ENCODE peak calls at places on chromosome 6, in seven cellular contexts. L is psoas muscle; D is OCI-LY7; J is H9; N is lower lobe of right lung; U is Peyer's patch; I is CD8-positive, alpha-beta memory T cell. O is an unnamed sample.
A peak's percentile ranks its signal among the peaks of the same experiment; 100 is the strongest.

GRCh38 chr6:51489133-51489532 is 598.3 kb downstream of the PKHD1 start:
- DNase-seq in N (no peak), J (no peak), D (no peak), L (no peak), I (no peak), U (no peak), O (no peak)

GRCh38 chr6:6730831-6731230 is 142.3 kb downstream of the LY86 start:
- DNase-seq in L (peak; percentile 84), U (no peak), N (no peak), I (no peak), J (no peak), D (no peak), O (no peak)

GRCh38 chr6:30814137-30815084 is 69.9 kb upstream of the DDR1 start:
- DNase-seq in N (no peak), D (no peak), L (no peak), U (no peak), J (no peak), I (no peak), O (no peak)

GRCh38 chr6:39053016-39053595 is 4.5 kb downstream of the GLP1R start:
- DNase-seq in D (no peak), I (no peak), N (no peak), U (peak; percentile 36), L (no peak), J (no peak), O (no peak)

GRCh38 chr6:32177182-32177787 is 920 bp upstream of the RNF5 start:
- DNase-seq in I (no peak), L (no peak), D (no peak), J (peak; percentile 69), U (no peak), N (no peak), O (no peak)

GRCh38 chr6:138857792-138858191 is 61.9 kb downstream of the ECT2L start:
- DNase-seq in J (no peak), L (no peak), U (no peak), N (no peak), D (no peak), I (no peak), O (no peak)

GRCh38 chr6:24520929-24521546 is 26.3 kb downstream of the ALDH5A1 start:
- DNase-seq in L (peak; percentile 33), J (peak; percentile 75), N (peak; percentile 69), D (peak; percentile 80), I (no peak), U (peak; percentile 61), O (peak; percentile 20)

GRCh38 chr6:134589512-134589911 is 271.6 kb upstream of the SGK1 start:
- DNase-seq in D (no peak), I (no peak), L (no peak), J (peak; percentile 53), N (no peak), U (no peak), O (no peak)

GRCh38 chr6:159104163-159104885 is 59.5 kb upstream of the TAGAP start:
- DNase-seq in U (peak; percentile 72), N (peak; percentile 81), J (peak; percentile 87), D (peak; percentile 91), I (peak; percentile 64), L (peak; percentile 45), O (peak; percentile 82)

GRCh38 chr6:70967049-70967448 is 10.2 kb upstream of the B3GAT2 start:
- DNase-seq in U (no peak), J (no peak), L (no peak), I (no peak), D (no peak), N (no peak), O (no peak)

DNA sequence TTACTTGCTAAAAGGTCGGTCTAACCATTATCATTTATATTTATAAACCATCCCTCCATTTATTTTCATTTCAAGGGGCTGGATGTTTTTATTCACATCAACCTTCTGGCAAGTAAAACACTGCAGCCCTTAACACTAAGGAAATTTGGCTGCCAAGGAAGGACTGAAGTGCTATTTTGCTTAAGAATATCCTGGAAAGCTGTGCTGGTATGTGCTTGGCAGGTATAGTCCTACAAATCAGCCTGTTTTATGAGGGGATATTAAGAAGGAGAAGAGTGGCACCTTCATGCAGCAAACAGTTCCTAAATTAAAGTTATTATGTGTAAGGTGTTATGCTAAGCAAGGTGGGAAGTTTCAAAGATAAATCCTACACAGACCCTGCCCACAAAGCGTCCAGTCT is 9.8 kb downstream of the PHACTR2 start:
- DNase-seq in D (no peak), N (no peak), U (no peak), L (no peak), I (no peak), J (no peak), O (no peak)
- H3K4me1 ChIP-seq in D (no peaks in the 10 kb centered on the region), N (peaks cover 48% of the 10 kb centered on the region), U (peaks cover 16% of the 10 kb centered on the region), L (peaks cover 27% of the 10 kb centered on the region), I (no peaks in the 10 kb centered on the region), J (peaks cover 12% of the 10 kb centered on the region), O (no peaks in the 10 kb centered on the region)

DNA sequence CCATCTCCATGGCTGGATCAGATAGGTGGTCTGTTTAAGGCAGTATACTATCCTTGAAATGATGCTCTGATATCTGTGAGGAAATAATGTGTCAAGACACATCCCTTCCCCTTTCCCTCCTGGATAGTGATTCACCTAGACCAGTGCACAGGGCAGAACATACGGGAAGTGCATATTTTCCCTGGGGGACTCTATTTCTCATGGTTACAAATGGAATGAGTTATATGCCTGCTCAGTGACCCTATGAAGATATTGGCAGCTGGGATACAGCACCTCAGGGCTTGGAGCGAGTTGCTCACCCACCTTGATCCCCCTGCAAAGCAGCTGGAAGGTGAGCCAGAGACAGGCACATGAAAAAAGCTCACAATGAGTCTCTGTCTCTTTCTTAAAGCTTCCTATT is 67.5 kb upstream of the PRL start:
- DNase-seq in D (no peak), L (no peak), I (no peak), U (no peak), J (no peak), N (no peak), O (no peak)
- H3K9me3 ChIP-seq in D (no peaks in the 10 kb centered on the region), L (no peaks in the 10 kb centered on the region), I (no peaks in the 10 kb centered on the region), U (no peaks in the 10 kb centered on the region), J (no peaks in the 10 kb centered on the region), N (no peaks in the 10 kb centered on the region), O (no peaks in the 10 kb centered on the region)

DNA sequence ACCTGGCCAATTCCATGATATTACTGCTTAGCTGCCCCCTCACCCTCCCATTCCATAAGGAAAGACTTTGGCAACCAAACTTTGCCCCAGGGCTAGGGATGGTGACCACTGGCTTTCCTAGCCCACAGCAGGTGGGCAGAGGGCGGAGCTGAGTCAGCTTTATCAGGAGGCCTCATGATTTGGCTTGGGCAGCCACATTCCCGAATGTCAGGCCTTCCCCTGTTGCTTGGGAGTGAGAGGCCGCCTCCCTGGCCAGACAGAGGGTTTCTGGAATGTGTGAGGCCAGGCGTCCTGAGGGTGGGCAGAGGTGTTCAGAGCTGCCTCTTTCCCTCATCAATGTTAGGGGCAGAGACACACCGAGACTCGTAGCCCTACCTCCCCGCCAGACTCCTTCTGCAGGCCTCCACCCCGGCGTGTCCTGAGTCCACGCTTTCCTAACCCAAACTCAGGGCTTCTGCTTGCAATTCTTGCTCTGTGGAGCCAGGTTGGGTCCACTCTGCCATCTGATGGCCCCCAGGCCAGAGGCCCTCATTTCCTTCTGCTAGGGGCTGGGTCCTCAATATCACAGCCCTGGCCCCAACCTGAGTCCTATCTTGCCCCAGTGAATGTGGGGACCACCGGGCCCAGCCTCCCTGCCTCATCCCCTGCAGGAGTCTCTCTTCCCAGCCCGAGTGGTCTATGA is 19.3 kb downstream of the UQCC2 start:
- DNase-seq in I (no peak), D (no peak), U (no peak), J (peak; percentile 57), L (no peak), N (peak; percentile 45), O (no peak)
- H3K4me1 ChIP-seq in I (peaks cover 57% of the 10 kb centered on the region), D (peaks cover 16% of the 10 kb centered on the region), U (peaks cover 11% of the 10 kb centered on the region), J (no peaks in the 10 kb centered on the region), L (peaks cover 54% of the 10 kb centered on the region), N (peaks cover 56% of the 10 kb centered on the region), O (peaks cover 54% of the 10 kb centered on the region)

GRCh38 chr6:168418151-168418551 is 22.8 kb upstream of the SMOC2 start:
- DNase-seq in N (no peak), L (peak; percentile 58), I (no peak), J (no peak), D (no peak), U (no peak), O (no peak)

GRCh38 chr6:168418631-168419250 is 22.2 kb upstream of the SMOC2 start:
- DNase-seq in U (no peak), I (no peak), J (no peak), L (no peak), D (no peak), N (no peak), O (no peak)

GRCh38 chr6:168420706-168421105 is 20.3 kb upstream of the SMOC2 start:
- DNase-seq in N (no peak), J (no peak), L (no peak), D (no peak), I (no peak), U (no peak), O (no peak)

GRCh38 chr6:168420084-168420483 is 20.9 kb upstream of the SMOC2 start:
- DNase-seq in J (no peak), L (no peak), U (no peak), D (no peak), N (no peak), I (no peak), O (no peak)

DNA sequence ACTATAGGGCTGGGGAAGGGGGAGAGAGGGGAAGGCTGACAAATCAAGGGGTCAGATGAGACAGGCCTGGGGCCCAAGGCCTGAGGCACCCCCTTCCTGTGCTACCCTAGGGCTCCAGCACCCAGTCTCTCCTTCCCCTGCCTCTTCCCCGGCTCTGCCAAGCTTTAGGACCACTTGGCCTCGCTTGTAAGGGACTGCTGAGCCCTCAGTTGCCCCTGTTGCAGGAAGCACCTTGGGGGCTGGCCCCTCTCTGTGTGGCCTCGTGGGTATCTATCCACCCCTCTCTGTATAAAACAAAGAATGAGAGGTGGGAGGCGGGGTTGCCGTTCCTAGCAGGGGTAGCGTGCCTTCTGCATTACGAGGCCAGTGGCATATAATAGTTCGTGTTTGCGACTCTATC is 21.4 kb upstream of the SMOC2 start:
- DNase-seq in D (no peak), L (no peak), N (no peak), U (no peak), J (no peak), I (no peak), O (no peak)
- H3K9me3 ChIP-seq in D (no peaks in the 10 kb centered on the region), L (no peaks in the 10 kb centered on the region), N (no peaks in the 10 kb centered on the region), U (no peaks in the 10 kb centered on the region), J (no peaks in the 10 kb centered on the region), I (no peaks in the 10 kb centered on the region), O (no peaks in the 10 kb centered on the region)

GRCh38 chr6:3749991-3750323 is 1.6 kb downstream of the PXDC1 start:
- DNase-seq in J (no peak), I (no peak), N (no peak), D (no peak), L (peak; percentile 72), U (no peak), O (no peak)

GRCh38 chr6:3749390-3749978 is 2.0 kb downstream of the PXDC1 start:
- DNase-seq in D (no peak), N (peak; percentile 78), L (no peak), U (peak; percentile 77), I (no peak), J (peak; percentile 56), O (no peak)

GRCh38 chr6:3751019-3751729 is at the start of gene PXDC1:
- DNase-seq in J (peak; percentile 48), N (peak; percentile 62), U (no peak), L (no peak), D (no peak), I (no peak), O (peak; percentile 35)

GRCh38 chr6:3751730-3752537 is 421 bp upstream of the PXDC1 start:
- DNase-seq in D (no peak), N (peak; percentile 92), L (peak; percentile 92), U (peak; percentile 86), J (peak; percentile 78), I (peak; percentile 65), O (peak; percentile 40)

GRCh38 chr6:3750324-3751018 is 1.0 kb downstream of the PXDC1 start:
- DNase-seq in J (peak; percentile 69), L (peak; percentile 89), N (peak; percentile 91), D (no peak), U (peak; percentile 84), I (peak; percentile 14), O (no peak)
- H3K4me1 ChIP-seq in J (no peaks in the 10 kb centered on the region), L (peaks cover 44% of the 10 kb centered on the region), N (peaks cover 54% of the 10 kb centered on the region), D (no peaks in the 10 kb centered on the region), U (peaks cover 26% of the 10 kb centered on the region), I (peaks cover 5% of the 10 kb centered on the region), O (peaks cover 24% of the 10 kb centered on the region)

O was measured in CD4-positive, CD25-positive, alpha-beta regulatory T cell.